ENCODE peak calls at places on chromosomes 12 and 14, in five cellular contexts. One of them, this sample, is unnamed.

GRCh38 chr14:93317836-93318807 is 14.7 kb downstream of the BTBD7 start:
- DNase-seq in neural progenitor cell: no peak
- DNase-seq in heart right ventricle: no peak
- DNase-seq in AG04450: no peak
- DNase-seq in CD4-positive, alpha-beta T cell: no peak
- DNase-seq in this sample: no peak

GRCh38 chr12:6828671-6829531 is 694 bp downstream of the P3H3 start:
- DNase-seq in neural progenitor cell: peak; percentile 72
- DNase-seq in heart right ventricle: no peak
- DNase-seq in AG04450: no peak
- DNase-seq in CD4-positive, alpha-beta T cell: peak; percentile 27
- DNase-seq in this sample: no peak

GRCh38 chr12:7017870-7018349 is 366 bp downstream of the LPCAT3 start:
- DNase-seq in neural progenitor cell: no peak
- DNase-seq in heart right ventricle: no peak
- DNase-seq in AG04450: no peak
- DNase-seq in CD4-positive, alpha-beta T cell: peak; percentile 3
- DNase-seq in this sample: peak; percentile 64

GRCh38 chr12:65430571-65431306 is 152.3 kb downstream of the MSRB3 start:
- DNase-seq in neural progenitor cell: no peak
- DNase-seq in heart right ventricle: no peak
- DNase-seq in AG04450: no peak
- DNase-seq in CD4-positive, alpha-beta T cell: no peak
- DNase-seq in this sample: peak; percentile 44

GRCh38 chr12:46359667-46360280 is 12.8 kb downstream of the SLC38A2 start:
- DNase-seq in neural progenitor cell: no peak
- DNase-seq in heart right ventricle: no peak
- DNase-seq in AG04450: no peak
- DNase-seq in CD4-positive, alpha-beta T cell: no peak
- DNase-seq in this sample: no peak

GRCh38 chr14:96790211-96790610 is 7.0 kb upstream of the VRK1 start:
- DNase-seq in neural progenitor cell: no peak
- DNase-seq in heart right ventricle: no peak
- DNase-seq in AG04450: no peak
- DNase-seq in CD4-positive, alpha-beta T cell: no peak
- DNase-seq in this sample: no peak

GRCh38 chr12:116392061-116392460 is 114.6 kb upstream of the MED13L start:
- DNase-seq in neural progenitor cell: no peak
- DNase-seq in heart right ventricle: no peak
- DNase-seq in AG04450: no peak
- DNase-seq in CD4-positive, alpha-beta T cell: no peak
- DNase-seq in this sample: peak; percentile 44

GRCh38 chr12:8452976-8453616 is 2.7 kb upstream of the CLEC6A start:
- DNase-seq in neural progenitor cell: no peak
- DNase-seq in heart right ventricle: no peak
- DNase-seq in AG04450: no peak
- DNase-seq in CD4-positive, alpha-beta T cell: no peak
- DNase-seq in this sample: peak; percentile 80

GRCh38 chr14:69720912-69721311 is 46.0 kb upstream of the SRSF5 start:
- DNase-seq in neural progenitor cell: no peak
- DNase-seq in heart right ventricle: no peak
- DNase-seq in AG04450: no peak
- DNase-seq in CD4-positive, alpha-beta T cell: no peak
- DNase-seq in this sample: no peak

GRCh38 chr12:54369597-54370217 is 5.4 kb upstream of the GPR84 start:
- DNase-seq in neural progenitor cell: no peak
- DNase-seq in heart right ventricle: no peak
- DNase-seq in AG04450: no peak
- DNase-seq in CD4-positive, alpha-beta T cell: no peak
- DNase-seq in this sample: no peak

GRCh38 chr14:101235042-101235871 is 326.0 kb upstream of the DIO3 start:
- DNase-seq in neural progenitor cell: peak; percentile 84
- DNase-seq in heart right ventricle: peak; percentile 55
- DNase-seq in AG04450: no peak
- DNase-seq in CD4-positive, alpha-beta T cell: no peak
- DNase-seq in this sample: peak; percentile 62

GRCh38 chr14:104130974-104131651 is 7.3 kb upstream of the KIF26A start:
- DNase-seq in neural progenitor cell: peak; percentile 65
- DNase-seq in heart right ventricle: peak; percentile 62
- DNase-seq in AG04450: no peak
- DNase-seq in CD4-positive, alpha-beta T cell: no peak
- DNase-seq in this sample: no peak

GRCh38 chr14:78083837-78084236 is 86.3 kb upstream of the NRXN3 start:
- DNase-seq in neural progenitor cell: no peak
- DNase-seq in heart right ventricle: no peak
- DNase-seq in AG04450: no peak
- DNase-seq in CD4-positive, alpha-beta T cell: no peak
- DNase-seq in this sample: no peak

GRCh38 chr14:95300697-95301526 is 18.8 kb downstream of the CLMN start:
- DNase-seq in neural progenitor cell: no peak
- DNase-seq in heart right ventricle: no peak
- DNase-seq in AG04450: no peak
- DNase-seq in CD4-positive, alpha-beta T cell: no peak
- DNase-seq in this sample: no peak

GRCh38 chr14:51014086-51014485 is 69.8 kb upstream of the PYGL start:
- DNase-seq in neural progenitor cell: peak; percentile 40
- DNase-seq in heart right ventricle: no peak
- DNase-seq in AG04450: peak; percentile 6
- DNase-seq in CD4-positive, alpha-beta T cell: no peak
- DNase-seq in this sample: no peak

GRCh38 chr14:103427485-103428443 is 42.5 kb downstream of the MARK3 start:
- DNase-seq in neural progenitor cell: peak; percentile 8
- DNase-seq in heart right ventricle: no peak
- DNase-seq in AG04450: no peak
- DNase-seq in CD4-positive, alpha-beta T cell: no peak
- DNase-seq in this sample: peak; percentile 19

GRCh38 chr14:71261206-71261605 is 353.9 kb downstream of the PCNX1 start:
- DNase-seq in neural progenitor cell: no peak
- DNase-seq in heart right ventricle: no peak
- DNase-seq in AG04450: no peak
- DNase-seq in CD4-positive, alpha-beta T cell: no peak
- DNase-seq in this sample: no peak

GRCh38 chr12:118102070-118102469 is 1.7 kb downstream of the VSIG10 start:
- DNase-seq in neural progenitor cell: no peak
- DNase-seq in heart right ventricle: no peak
- DNase-seq in AG04450: no peak
- DNase-seq in CD4-positive, alpha-beta T cell: no peak
- DNase-seq in this sample: no peak

GRCh38 chr14:100078997-100079561 is 13.9 kb downstream of the EVL start:
- DNase-seq in neural progenitor cell: peak; percentile 42
- DNase-seq in heart right ventricle: peak; percentile 21
- DNase-seq in AG04450: no peak
- DNase-seq in CD4-positive, alpha-beta T cell: peak; percentile 82
- DNase-seq in this sample: peak; percentile 83

GRCh38 chr12:59149995-59150642 is 229.8 kb upstream of the LRIG3 start:
- DNase-seq in neural progenitor cell: peak; percentile 91
- DNase-seq in heart right ventricle: no peak
- DNase-seq in AG04450: peak; percentile 43
- DNase-seq in CD4-positive, alpha-beta T cell: no peak
- DNase-seq in this sample: no peak

GRCh38 chr14:37985826-37986470 is 221.8 kb upstream of the SSTR1 start:
- DNase-seq in neural progenitor cell: peak; percentile 72
- DNase-seq in heart right ventricle: no peak
- DNase-seq in AG04450: peak; percentile 11
- DNase-seq in CD4-positive, alpha-beta T cell: peak; percentile 36
- DNase-seq in this sample: peak; percentile 4

GRCh38 chr14:50232276-50232642 is 881 bp upstream of the SOS2 start:
- DNase-seq in neural progenitor cell: no peak
- DNase-seq in heart right ventricle: no peak
- DNase-seq in AG04450: no peak
- DNase-seq in CD4-positive, alpha-beta T cell: no peak
- DNase-seq in this sample: no peak

GRCh38 chr14:31677630-31678029 is 116.4 kb downstream of the NUBPL start:
- DNase-seq in neural progenitor cell: no peak
- DNase-seq in heart right ventricle: no peak
- DNase-seq in AG04450: no peak
- DNase-seq in CD4-positive, alpha-beta T cell: no peak
- DNase-seq in this sample: no peak

GRCh38 chr12:95721320-95721719 is 69.2 kb downstream of the NTN4 start:
- DNase-seq in neural progenitor cell: peak; percentile 19
- DNase-seq in heart right ventricle: no peak
- DNase-seq in AG04450: no peak
- DNase-seq in CD4-positive, alpha-beta T cell: no peak
- DNase-seq in this sample: no peak

GRCh38 chr14:55129086-55129427 is at the start of gene LGALS3:
- DNase-seq in neural progenitor cell: peak; percentile 83
- DNase-seq in heart right ventricle: peak; percentile 85
- DNase-seq in AG04450: no peak
- DNase-seq in CD4-positive, alpha-beta T cell: no peak
- DNase-seq in this sample: peak; percentile 64

GRCh38 chr14:70822706-70823185 is 13.4 kb upstream of the MAP3K9 start:
- DNase-seq in neural progenitor cell: peak; percentile 89
- DNase-seq in heart right ventricle: peak; percentile 53
- DNase-seq in AG04450: no peak
- DNase-seq in CD4-positive, alpha-beta T cell: no peak
- DNase-seq in this sample: no peak

GRCh38 chr12:2240390-2240789 is 187.6 kb downstream of the CACNA1C start:
- DNase-seq in neural progenitor cell: no peak
- DNase-seq in heart right ventricle: no peak
- DNase-seq in AG04450: no peak
- DNase-seq in CD4-positive, alpha-beta T cell: no peak
- DNase-seq in this sample: no peak

DNA sequence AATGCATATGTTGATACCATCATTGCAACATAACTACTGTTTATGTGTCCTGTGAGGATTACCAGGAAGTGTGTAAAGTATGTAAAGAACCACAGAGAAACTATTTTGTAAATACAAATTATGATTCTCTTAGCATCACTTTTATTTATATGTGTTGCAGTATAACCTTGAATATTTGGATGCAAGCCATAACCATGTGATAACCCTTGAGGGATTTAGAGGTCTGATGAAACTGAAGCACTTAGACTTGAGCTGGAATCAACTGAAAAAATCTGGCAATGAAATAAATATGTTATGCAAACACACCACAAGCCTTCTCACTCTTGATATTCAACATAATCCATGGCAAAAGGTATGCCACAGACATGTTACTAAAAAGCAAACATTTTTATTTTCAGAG is 77.6 kb downstream of the LRRC9 start:
- DNase-seq in neural progenitor cell: no peak
- DNase-seq in heart right ventricle: no peak
- DNase-seq in AG04450: no peak
- DNase-seq in CD4-positive, alpha-beta T cell: no peak
- DNase-seq in this sample: no peak
- H3K27ac ChIP-seq in neural progenitor cell: no peak overlapping the region
- H3K27ac ChIP-seq in heart right ventricle: no peak overlapping the region
- H3K27ac ChIP-seq in AG04450: no peak overlapping the region
- H3K27ac ChIP-seq in CD4-positive, alpha-beta T cell: no peak overlapping the region
- H3K27ac ChIP-seq in this sample: no peak overlapping the region

DNA sequence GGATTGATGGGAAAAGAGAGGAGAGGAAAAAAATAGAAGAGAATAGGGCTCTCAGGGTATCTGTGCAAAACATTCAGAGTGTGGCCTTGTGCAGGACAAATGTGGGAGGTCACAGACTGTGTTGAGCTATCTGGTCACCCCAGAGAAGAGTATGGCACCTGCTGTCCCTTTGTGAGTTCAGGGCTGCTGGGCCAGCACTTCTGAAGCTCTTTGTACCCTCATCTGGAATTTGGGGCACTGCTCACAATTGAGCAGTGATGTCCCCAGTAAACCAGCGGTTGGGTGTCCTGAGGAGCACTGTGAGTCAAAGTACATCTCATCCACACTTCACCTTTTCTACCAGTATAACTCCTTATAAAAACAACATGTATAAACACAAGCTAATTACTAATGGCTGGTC is 2.6 kb upstream of the KRT81 start:
- DNase-seq in neural progenitor cell: no peak
- DNase-seq in heart right ventricle: no peak
- DNase-seq in AG04450: no peak
- DNase-seq in CD4-positive, alpha-beta T cell: no peak
- DNase-seq in this sample: no peak
- H3K27ac ChIP-seq in neural progenitor cell: no peak overlapping the region
- H3K27ac ChIP-seq in heart right ventricle: no peak overlapping the region
- H3K27ac ChIP-seq in AG04450: no peak overlapping the region
- H3K27ac ChIP-seq in CD4-positive, alpha-beta T cell: no peak overlapping the region
- H3K27ac ChIP-seq in this sample: no peak overlapping the region

GRCh38 chr12:39626033-39626814 is 6.6 kb upstream of the ABCD2 start:
- DNase-seq in neural progenitor cell: peak; percentile 9
- DNase-seq in heart right ventricle: no peak
- DNase-seq in AG04450: no peak
- DNase-seq in CD4-positive, alpha-beta T cell: no peak
- DNase-seq in this sample: no peak

GRCh38 chr12:39632670-39633069 is 13.1 kb upstream of the ABCD2 start:
- DNase-seq in neural progenitor cell: no peak
- DNase-seq in heart right ventricle: no peak
- DNase-seq in AG04450: no peak
- DNase-seq in CD4-positive, alpha-beta T cell: no peak
- DNase-seq in this sample: no peak

GRCh38 chr12:39627914-39628313 is 8.3 kb upstream of the ABCD2 start:
- DNase-seq in neural progenitor cell: no peak
- DNase-seq in heart right ventricle: no peak
- DNase-seq in AG04450: no peak
- DNase-seq in CD4-positive, alpha-beta T cell: no peak
- DNase-seq in this sample: no peak

GRCh38 chr12:39623919-39624318 is 4.3 kb upstream of the ABCD2 start:
- DNase-seq in neural progenitor cell: no peak
- DNase-seq in heart right ventricle: no peak
- DNase-seq in AG04450: no peak
- DNase-seq in CD4-positive, alpha-beta T cell: no peak
- DNase-seq in this sample: no peak

DNA sequence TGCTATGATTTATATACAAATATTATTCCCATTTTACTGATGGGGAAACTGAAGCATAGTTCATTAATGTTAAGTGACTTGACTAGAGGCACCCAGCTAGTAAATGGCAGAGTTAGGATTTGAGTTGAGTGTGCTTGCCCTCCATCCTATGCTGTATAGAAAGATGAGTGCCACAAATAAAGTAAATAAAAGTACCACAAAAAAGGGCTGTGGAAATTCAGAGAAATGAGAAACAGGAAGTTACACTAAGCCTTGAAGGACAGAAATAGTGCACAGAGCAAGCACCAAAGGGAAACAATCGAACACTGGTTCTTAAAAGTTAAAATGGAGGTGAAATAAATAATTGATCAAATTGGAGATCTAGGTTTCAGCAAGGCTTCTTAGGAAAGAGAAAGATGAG is 9.2 kb upstream of the ABCD2 start:
- DNase-seq in neural progenitor cell: no peak
- DNase-seq in heart right ventricle: no peak
- DNase-seq in AG04450: no peak
- DNase-seq in CD4-positive, alpha-beta T cell: no peak
- DNase-seq in this sample: no peak
- H3K27ac ChIP-seq in neural progenitor cell: no peak overlapping the region
- H3K27ac ChIP-seq in heart right ventricle: peak overlapping the region; percentile 69
- H3K27ac ChIP-seq in AG04450: no peak overlapping the region
- H3K27ac ChIP-seq in CD4-positive, alpha-beta T cell: no peak overlapping the region
- H3K27ac ChIP-seq in this sample: no peak overlapping the region

GRCh38 chr12:131675126-131676080 is 35.5 kb upstream of the SFSWAP start:
- DNase-seq in neural progenitor cell: no peak
- DNase-seq in heart right ventricle: no peak
- DNase-seq in AG04450: no peak
- DNase-seq in CD4-positive, alpha-beta T cell: no peak
- DNase-seq in this sample: no peak
- H3K27ac ChIP-seq in neural progenitor cell: no peak overlapping the region
- H3K27ac ChIP-seq in heart right ventricle: no peak overlapping the region
- H3K27ac ChIP-seq in AG04450: no peak overlapping the region
- H3K27ac ChIP-seq in CD4-positive, alpha-beta T cell: no peak overlapping the region
- H3K27ac ChIP-seq in this sample: no peak overlapping the region

DNA sequence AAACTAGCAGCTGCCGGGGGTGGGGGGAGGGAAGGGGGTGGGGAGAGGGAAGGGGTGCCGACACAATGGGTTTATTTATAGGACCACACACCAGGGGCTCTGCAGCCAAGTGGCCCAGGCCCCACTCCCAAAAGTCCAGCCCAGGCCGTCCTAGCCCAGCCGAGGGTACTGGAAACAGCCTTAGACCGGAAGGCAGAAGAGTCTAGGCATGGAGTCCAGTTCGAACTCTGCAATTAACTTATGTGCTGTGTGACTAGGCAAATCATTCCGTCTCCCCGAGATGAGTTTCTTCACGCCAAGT is 18.1 kb downstream of the NCKAP5L start:
- DNase-seq in neural progenitor cell: no peak
- DNase-seq in heart right ventricle: no peak
- DNase-seq in AG04450: no peak
- DNase-seq in CD4-positive, alpha-beta T cell: no peak
- DNase-seq in this sample: no peak
- H3K27ac ChIP-seq in neural progenitor cell: peak overlapping the region; percentile 98
- H3K27ac ChIP-seq in heart right ventricle: peak overlapping the region; percentile 68
- H3K27ac ChIP-seq in AG04450: peak overlapping the region; percentile 21
- H3K27ac ChIP-seq in CD4-positive, alpha-beta T cell: no peak overlapping the region
- H3K27ac ChIP-seq in this sample: peak overlapping the region; percentile 58